ENCODE peak calls at places on chromosomes 3 and 15, in ten cellular contexts. N, R, U, Y, X, L, K, M, S and Q are unnamed samples.

GRCh38 chr3:195696632-195697278 is 24.0 kb upstream of the MUC20 start:
- DNase-seq in N (no peak), R (no peak), U (no peak), Y (no peak), X (peak; percentile 59), L (no peak), K (no peak), M (no peak), S (no peak), Q (no peak)

GRCh38 chr3:128369881-128370642 is 96.6 kb downstream of the DNAJB8 start:
- DNase-seq in N (no peak), R (no peak), U (no peak), Y (no peak), X (no peak), L (peak; percentile 25), K (no peak), M (no peak), S (no peak), Q (no peak)

GRCh38 chr3:135226057-135226456 is 431.0 kb downstream of the EPHB1 start:
- DNase-seq in N (no peak), R (no peak), U (no peak), Y (no peak), X (no peak), L (no peak), K (no peak), M (no peak), S (no peak), Q (no peak)

GRCh38 chr3:186108106-186108940 is 566 bp downstream of the ETV5 start:
- DNase-seq in N (no peak), R (peak; percentile 57), U (peak; percentile 49), Y (peak; percentile 87), X (peak; percentile 88), L (peak; percentile 67), K (no peak), M (peak; percentile 66), S (peak; percentile 64), Q (no peak)

GRCh38 chr3:30689202-30689641 is 82.8 kb downstream of the TGFBR2 start:
- DNase-seq in N (no peak), R (peak; percentile 39), U (no peak), Y (peak; percentile 68), X (no peak), L (no peak), K (peak; percentile 20), M (peak; percentile 40), S (peak; percentile 62), Q (no peak)

GRCh38 chr3:197490098-197490497 is 65.7 kb downstream of the BDH1 start:
- DNase-seq in N (no peak), R (peak; percentile 92), U (no peak), Y (peak; percentile 36), X (no peak), L (peak; percentile 57), K (no peak), M (peak; percentile 57), S (peak; percentile 63), Q (no peak)

GRCh38 chr3:79872483-79872882 is 104.7 kb upstream of the ROBO1 start:
- DNase-seq in N (no peak), R (no peak), U (no peak), Y (no peak), X (no peak), L (no peak), K (peak; percentile 36), M (peak; percentile 78), S (peak; percentile 77), Q (no peak)

GRCh38 chr3:182636646-182637045 is 156.7 kb upstream of the ATP11B start:
- DNase-seq in N (no peak), R (no peak), U (no peak), Y (no peak), X (no peak), L (no peak), K (no peak), M (no peak), S (peak; percentile 1), Q (no peak)

GRCh38 chr3:153552887-153553604 is 391.0 kb downstream of the RAP2B start:
- DNase-seq in N (no peak), R (no peak), U (no peak), Y (peak; percentile 23), X (no peak), L (no peak), K (no peak), M (no peak), S (no peak), Q (no peak)

GRCh38 chr3:99708207-99708745 is 69.9 kb downstream of the COL8A1 start:
- DNase-seq in N (no peak), R (no peak), U (no peak), Y (no peak), X (no peak), L (no peak), K (no peak), M (peak; percentile 33), S (peak; percentile 91), Q (no peak)

GRCh38 chr3:158702815-158703481 is 29.3 kb downstream of the RARRES1 start:
- DNase-seq in N (no peak), R (peak; percentile 34), U (no peak), Y (peak; percentile 60), X (no peak), L (no peak), K (no peak), M (peak; percentile 85), S (peak; percentile 77), Q (no peak)

GRCh38 chr3:156997351-156997750 is 162.6 kb downstream of the CCNL1 start:
- DNase-seq in N (no peak), R (no peak), U (no peak), Y (no peak), X (no peak), L (no peak), K (no peak), M (no peak), S (peak; percentile 48), Q (no peak)

GRCh38 chr15:28019594-28020320 is 79.4 kb downstream of the OCA2 start:
- DNase-seq in N (no peak), R (no peak), U (no peak), Y (no peak), X (peak; percentile 68), L (no peak), K (no peak), M (no peak), S (no peak), Q (no peak)

GRCh38 chr3:37053753-37054152 is 60.4 kb downstream of the MLH1 start:
- DNase-seq in N (no peak), R (no peak), U (no peak), Y (no peak), X (no peak), L (no peak), K (no peak), M (no peak), S (no peak), Q (no peak)

GRCh38 chr3:14235003-14235876 is 56.6 kb downstream of the LSM3 start:
- DNase-seq in N (peak; percentile 53), R (no peak), U (no peak), Y (peak; percentile 38), X (no peak), L (no peak), K (no peak), M (no peak), S (no peak), Q (no peak)

GRCh38 chr3:15064299-15064834 is 748 bp downstream of the MRPS25 start:
- DNase-seq in N (no peak), R (peak; percentile 11), U (no peak), Y (peak; percentile 43), X (peak; percentile 18), L (no peak), K (no peak), M (peak; percentile 25), S (peak; percentile 30), Q (no peak)

GRCh38 chr3:57151021-57151449 is 14.1 kb downstream of the IL17RD start:
- DNase-seq in N (no peak), R (no peak), U (no peak), Y (no peak), X (no peak), L (no peak), K (no peak), M (peak; percentile 20), S (peak; percentile 51), Q (no peak)

GRCh38 chr3:146507331-146508120 is 36.9 kb downstream of the PLSCR1 start:
- DNase-seq in N (no peak), R (no peak), U (no peak), Y (no peak), X (peak; percentile 9), L (no peak), K (no peak), M (no peak), S (no peak), Q (no peak)
- H3K4me1 ChIP-seq in N (peaks cover 3% of the 10 kb centered on the region), R (peaks cover 51% of the 10 kb centered on the region), U (no peaks in the 10 kb centered on the region), Y (peaks cover 11% of the 10 kb centered on the region), X (peaks cover 17% of the 10 kb centered on the region), L (peaks cover 24% of the 10 kb centered on the region), K (no peaks in the 10 kb centered on the region), M (peaks cover 8% of the 10 kb centered on the region), S (peaks cover 4% of the 10 kb centered on the region), Q (no peaks in the 10 kb centered on the region)

GRCh38 chr15:41482478-41482877 is 11.2 kb upstream of the ITPKA start:
- DNase-seq in N (no peak), R (no peak), U (no peak), Y (no peak), X (no peak), L (no peak), K (no peak), M (no peak), S (no peak), Q (no peak)
- H3K36me3 ChIP-seq in N (peaks cover 35% of the 10 kb centered on the region), R (peaks cover 49% of the 10 kb centered on the region), U (peaks cover 18% of the 10 kb centered on the region), Y (peaks cover 69% of the 10 kb centered on the region), X (peaks cover 7% of the 10 kb centered on the region), L (peaks cover 52% of the 10 kb centered on the region), K (peaks cover 1% of the 10 kb centered on the region), M (peaks cover 36% of the 10 kb centered on the region), S (peaks cover 38% of the 10 kb centered on the region), Q (peaks cover 28% of the 10 kb centered on the region)

GRCh38 chr15:39465843-39466242 is 115.0 kb upstream of the THBS1 start:
- DNase-seq in N (no peak), R (no peak), U (no peak), Y (no peak), X (no peak), L (no peak), K (no peak), M (no peak), S (no peak), Q (no peak)
- H3K27ac ChIP-seq in N (peak overlapping the region; percentile 83), R (no peak overlapping the region), U (no peak overlapping the region), Y (no peak overlapping the region), X (no peak overlapping the region), L (peak overlapping the region; percentile 78), K (no peak overlapping the region), M (peak overlapping the region; percentile 94), S (no peak overlapping the region), Q (no peak overlapping the region)

DNA sequence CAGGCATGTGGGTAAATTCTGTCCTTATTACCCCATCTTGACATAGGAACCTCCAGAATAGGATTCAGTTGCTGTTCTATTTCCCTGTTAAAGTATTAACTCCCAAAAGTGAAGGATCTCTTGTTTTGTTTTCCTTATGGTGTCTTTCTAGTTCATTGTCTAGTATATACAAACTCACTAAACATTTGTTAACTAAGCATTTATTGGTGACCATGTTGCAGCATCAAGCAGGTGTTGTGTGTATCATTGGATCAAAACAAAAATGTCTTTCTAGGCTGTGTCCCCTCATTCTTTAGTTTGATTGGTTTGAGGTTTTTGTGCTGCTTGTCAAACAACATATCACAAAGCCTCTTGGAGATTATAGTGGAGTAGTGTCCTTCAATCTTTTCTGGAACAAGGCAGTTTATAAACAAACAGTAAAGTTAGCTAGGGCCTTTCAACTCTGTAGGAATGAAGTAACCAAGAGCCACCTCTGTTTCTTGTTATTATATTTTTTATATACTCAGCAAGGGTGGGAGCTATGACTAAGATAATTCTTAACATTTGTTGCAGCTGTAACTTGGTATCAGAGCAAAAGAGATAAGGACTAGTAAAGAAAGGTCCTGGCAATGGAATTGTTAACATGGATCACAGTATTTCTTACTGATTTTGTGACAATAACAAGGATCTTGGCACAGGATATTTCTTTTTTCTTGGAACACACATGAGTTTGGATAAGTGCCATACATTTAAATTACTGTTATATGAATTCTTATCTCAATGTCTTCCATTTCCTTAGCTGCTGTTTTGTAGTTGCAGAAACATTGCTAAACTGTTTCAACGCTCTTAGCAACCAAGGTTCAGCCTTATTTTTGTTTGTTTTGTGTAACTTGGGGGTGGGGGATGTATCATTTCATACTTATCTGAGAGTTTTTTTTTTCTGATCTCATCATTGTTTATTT is 49.3 kb downstream of the TMOD3 start:
- DNase-seq in N (no peak), R (peak; percentile 65), U (no peak), Y (peak; percentile 89), X (no peak), L (no peak), K (no peak), M (peak; percentile 62), S (peak; percentile 96), Q (peak; percentile 22)
- H3K4me1 ChIP-seq in N (peaks cover 3% of the 10 kb centered on the region), R (peaks cover 53% of the 10 kb centered on the region), U (no peaks in the 10 kb centered on the region), Y (peaks cover 3% of the 10 kb centered on the region), X (no peaks in the 10 kb centered on the region), L (peaks cover 54% of the 10 kb centered on the region), K (peaks cover 6% of the 10 kb centered on the region), M (peaks cover 11% of the 10 kb centered on the region), S (no peaks in the 10 kb centered on the region), Q (peaks cover 16% of the 10 kb centered on the region)